ENCODE peak calls at places on chromosome 1, in seven cellular contexts. Z is testis; Y is CD8-positive, alpha-beta T cell; P is AG10803; W is endothelial cell; L is astrocyte; R is astrocyte of the spinal cord. C is an unnamed sample.

GRCh38 chr1:43359696-43360095 is 915 bp downstream of the CDC20 start:
- DNase-seq in P (no peak), Z (no peak), L (no peak), Y (no peak), W (no peak), R (no peak), C (no peak)

GRCh38 chr1:83641206-83641658 is 357.7 kb downstream of the TTLL7 start:
- DNase-seq in P (peak; percentile 35), Y (no peak), W (no peak), R (peak; percentile 27), L (no peak), Z (peak; percentile 14), C (no peak)

GRCh38 chr1:42815938-42816599 is 853 bp upstream of the ERMAP start:
- DNase-seq in Z (no peak), P (no peak), L (no peak), W (no peak), R (peak; percentile 4), Y (no peak), C (no peak)

GRCh38 chr1:22255341-22256212 is 112.7 kb upstream of the WNT4 start:
- DNase-seq in Z (no peak), W (no peak), Y (no peak), L (no peak), R (peak; percentile 50), P (no peak), C (no peak)

GRCh38 chr1:231068772-231069171 is 28.7 kb upstream of the FAM89A start:
- DNase-seq in P (no peak), R (no peak), Y (no peak), L (no peak), W (no peak), Z (no peak), C (no peak)

GRCh38 chr1:217944550-217944949 is 313.4 kb downstream of the SPATA17 start:
- DNase-seq in Y (no peak), Z (no peak), R (no peak), L (no peak), P (no peak), W (no peak), C (no peak)

GRCh38 chr1:178192686-178193085 is 98.8 kb downstream of the RASAL2 start:
- DNase-seq in P (peak; percentile 78), L (peak; percentile 82), R (peak; percentile 75), Z (peak; percentile 16), W (peak; percentile 18), Y (no peak), C (no peak)

GRCh38 chr1:197546989-197547388 is 228.3 kb downstream of the DENND1B start:
- DNase-seq in W (no peak), R (no peak), Z (no peak), Y (no peak), P (no peak), L (no peak), C (no peak)

GRCh38 chr1:46133181-46133658 is 791 bp upstream of the PIK3R3 start:
- DNase-seq in W (no peak), L (no peak), R (no peak), Y (no peak), P (no peak), Z (no peak), C (no peak)

GRCh38 chr1:222889445-222889844 is 74.6 kb downstream of the DISP1 start:
- DNase-seq in L (no peak), P (no peak), W (no peak), Z (no peak), R (no peak), Y (no peak), C (no peak)

GRCh38 chr1:74964508-74964907 is 169.7 kb upstream of the LHX8 start:
- DNase-seq in W (no peak), R (peak; percentile 3), P (no peak), L (no peak), Y (no peak), Z (peak; percentile 84), C (no peak)

GRCh38 chr1:26542781-26543443 is 13.4 kb downstream of the RPS6KA1 start:
- DNase-seq in R (no peak), Z (no peak), W (no peak), L (no peak), P (no peak), Y (no peak), C (no peak)

DNA sequence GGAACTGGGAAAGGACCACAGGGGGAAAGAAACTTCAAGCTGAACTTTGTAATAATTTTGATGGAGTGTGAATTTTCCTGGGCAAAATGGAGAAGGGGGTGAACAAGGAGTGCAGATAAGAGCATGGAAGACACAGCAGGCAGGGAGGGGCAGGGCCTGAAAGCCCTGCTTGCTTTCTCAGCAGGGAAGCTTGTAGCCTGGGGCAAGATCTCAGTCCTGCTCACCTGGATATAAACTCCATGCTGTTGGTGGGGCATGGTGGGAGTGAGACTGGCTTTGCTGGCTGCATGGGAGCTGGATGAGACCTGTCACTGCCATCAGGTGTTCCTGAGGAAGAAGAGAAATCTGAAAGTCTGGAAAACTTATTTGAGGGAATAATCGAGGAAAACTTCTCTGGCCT is 58.7 kb upstream of the RC3H1 start:
- DNase-seq in L (no peak), Y (no peak), W (no peak), Z (no peak), R (no peak), P (no peak), C (no peak)
- TF ChIP-seq CTCF in L (no peak), Y (no peak), W (no peak), Z (no peak), R (no peak), P (no peak), C (no peak)

GRCh38 chr1:8822383-8823294 is 5.2 kb upstream of the RERE start:
- DNase-seq in Y (no peak), P (peak; percentile 97), L (peak; percentile 78), R (peak; percentile 84), W (no peak), Z (no peak), C (no peak)

GRCh38 chr1:8823295-8823664 is 5.8 kb upstream of the RERE start:
- DNase-seq in P (no peak), L (no peak), W (no peak), R (no peak), Y (no peak), Z (peak; percentile 1), C (no peak)

GRCh38 chr1:8817413-8818324 is at the start of gene RERE:
- DNase-seq in Z (peak; percentile 94), R (peak; percentile 95), L (peak; percentile 83), W (peak; percentile 99), P (peak; percentile 94), Y (peak; percentile 91), C (peak; percentile 86)

GRCh38 chr1:8818325-8818775 is 910 bp upstream of the RERE start:
- DNase-seq in L (peak; percentile 68), W (no peak), P (peak; percentile 73), R (peak; percentile 81), Y (no peak), Z (peak; percentile 48), C (peak; percentile 86)

GRCh38 chr1:8821084-8821483 is 3.6 kb upstream of the RERE start:
- DNase-seq in P (no peak), W (no peak), R (no peak), Z (no peak), Y (no peak), L (no peak), C (no peak)
- TF ChIP-seq CTCF in P (no peak), W (no peak), R (no peak), Z (no peak), Y (no peak), L (no peak), C (no peak)

GRCh38 chr1:229843627-229844238 is 217.7 kb downstream of the URB2 start:
- DNase-seq in Z (peak; percentile 56), W (no peak), R (peak; percentile 19), Y (no peak), P (no peak), L (no peak), C (no peak)
- TF ChIP-seq CTCF in Z (no peak), W (no peak), R (peak; percentile 21), Y (no peak), P (peak; percentile 4), L (no peak), C (no peak)

GRCh38 chr1:78743626-78744025 is 94.0 kb downstream of the IFI44 start:
- DNase-seq in Y (no peak), P (peak; percentile 53), W (no peak), L (peak; percentile 52), Z (no peak), R (peak; percentile 33), C (no peak)
- TF ChIP-seq CTCF in Y (no peak), P (peak; percentile 30), W (no peak), L (no peak), Z (no peak), R (peak; percentile 12), C (peak; percentile 26)

DNA sequence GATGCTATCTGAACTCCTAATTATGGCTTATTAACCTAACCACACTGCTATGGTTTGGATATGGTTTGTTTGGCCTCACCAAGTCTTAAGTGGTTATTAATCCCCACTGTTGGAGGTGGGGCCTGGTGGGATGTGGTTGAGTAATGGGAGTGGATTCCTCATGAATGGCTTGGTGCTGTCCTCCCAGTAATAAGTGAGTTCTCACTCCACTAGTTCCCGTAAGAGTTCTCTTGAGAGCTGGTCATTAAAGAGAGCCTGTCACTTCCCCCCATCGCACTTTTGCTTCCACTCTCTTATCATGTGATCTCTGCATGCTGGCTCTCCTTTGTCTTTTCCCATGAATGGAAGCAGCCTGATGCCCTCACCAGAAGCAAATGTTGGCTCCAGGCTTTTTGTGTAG is 328.8 kb downstream of the PLA2G4A start:
- DNase-seq in Y (no peak), W (no peak), P (no peak), Z (no peak), R (no peak), L (no peak), C (no peak)
- TF ChIP-seq CTCF in Y (no peak), W (no peak), P (no peak), Z (no peak), R (no peak), L (no peak), C (no peak)

GRCh38 chr1:7120863-7121621 is 335.8 kb downstream of the CAMTA1 start:
- DNase-seq in W (no peak), Z (no peak), L (peak; percentile 53), Y (no peak), P (no peak), R (peak; percentile 56), C (no peak)
- TF ChIP-seq CTCF in W (peak; percentile 13), Z (no peak), L (peak; percentile 18), Y (no peak), P (no peak), R (peak; percentile 34), C (no peak)

DNA sequence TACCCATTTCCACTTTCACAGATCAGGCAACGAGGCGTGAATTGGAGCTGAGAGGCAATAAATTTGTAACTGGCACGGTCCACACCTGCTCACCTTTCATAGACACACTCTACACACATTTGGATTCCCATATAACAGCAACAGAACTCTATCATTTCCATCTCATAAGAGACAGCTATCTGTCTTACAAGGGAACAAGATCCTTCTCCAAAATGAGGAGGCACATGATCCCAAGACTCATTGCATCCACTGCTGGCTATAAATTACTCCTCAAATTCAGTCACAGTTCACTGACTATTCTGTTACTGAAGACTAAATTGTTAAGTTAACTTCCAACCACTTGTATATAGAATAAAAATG is 342.8 kb downstream of the MATN1 start:
- DNase-seq in Z (no peak), Y (no peak), W (no peak), R (no peak), L (no peak), P (no peak), C (no peak)
- TF ChIP-seq CTCF in Z (no peak), Y (peak; percentile 22), W (no peak), R (no peak), L (no peak), P (no peak), C (peak; percentile 65)

GRCh38 chr1:77948841-77949424 is 29.9 kb downstream of the FUBP1 start:
- DNase-seq in Z (peak; percentile 35), W (peak; percentile 35), P (peak; percentile 48), L (peak; percentile 17), R (peak; percentile 44), Y (no peak), C (no peak)
- TF ChIP-seq CTCF in Z (no peak), W (no peak), P (peak; percentile 40), L (no peak), R (peak; percentile 46), Y (no peak), C (peak; percentile 29)

C was measured in RWPE2.